ENCODE peak calls at places on chromosome 17, in four cellular contexts. One of them, this sample, is unnamed.
A peak's percentile ranks its signal among the peaks of the same experiment; 100 is the strongest.

GRCh38 chr17:2797226-2797625 is 988 bp downstream of the RAP1GAP2 start:
- DNase-seq in EL: no peak
- DNase-seq in effector CD4-positive, alpha-beta T cell: no peak
- DNase-seq in ascending aorta: no peak
- DNase-seq in this sample: no peak

GRCh38 chr17:5897320-5897911 is 172.8 kb upstream of the WSCD1 start:
- DNase-seq in effector CD4-positive, alpha-beta T cell: no peak
- DNase-seq in EL: no peak
- DNase-seq in ascending aorta: no peak
- DNase-seq in this sample: peak; percentile 42

GRCh38 chr17:50426814-50427787 is 1.1 kb downstream of the ACSF2 start:
- DNase-seq in EL: peak; percentile 51
- DNase-seq in ascending aorta: no peak
- DNase-seq in effector CD4-positive, alpha-beta T cell: no peak
- DNase-seq in this sample: peak; percentile 43

GRCh38 chr17:77571141-77571540 is 387.4 kb upstream of the TNRC6C start:
- DNase-seq in EL: no peak
- DNase-seq in effector CD4-positive, alpha-beta T cell: no peak
- DNase-seq in ascending aorta: peak; percentile 56
- DNase-seq in this sample: no peak

GRCh38 chr17:5210091-5210490 is 18.4 kb upstream of the ZNF594 start:
- DNase-seq in EL: no peak
- DNase-seq in ascending aorta: no peak
- DNase-seq in effector CD4-positive, alpha-beta T cell: no peak
- DNase-seq in this sample: no peak

GRCh38 chr17:42817866-42818265 is 6.2 kb downstream of the BECN1 start:
- DNase-seq in EL: peak; percentile 77
- DNase-seq in effector CD4-positive, alpha-beta T cell: no peak
- DNase-seq in ascending aorta: no peak
- DNase-seq in this sample: no peak

GRCh38 chr17:42405963-42406495 is 17.0 kb downstream of the CAVIN1 start:
- DNase-seq in EL: peak; percentile 60
- DNase-seq in effector CD4-positive, alpha-beta T cell: peak; percentile 72
- DNase-seq in ascending aorta: peak; percentile 91
- DNase-seq in this sample: peak; percentile 83

GRCh38 chr17:14919580-14920160 is 345.5 kb downstream of the PMP22 start:
- DNase-seq in EL: no peak
- DNase-seq in ascending aorta: no peak
- DNase-seq in effector CD4-positive, alpha-beta T cell: no peak
- DNase-seq in this sample: no peak

GRCh38 chr17:62630365-62631085 is 3.1 kb downstream of the MRC2 start:
- DNase-seq in EL: peak; percentile 50
- DNase-seq in ascending aorta: peak; percentile 65
- DNase-seq in effector CD4-positive, alpha-beta T cell: no peak
- DNase-seq in this sample: no peak

GRCh38 chr17:30332057-30332542 is 1.8 kb downstream of the TMIGD1 start:
- DNase-seq in effector CD4-positive, alpha-beta T cell: peak; percentile 34
- DNase-seq in EL: peak; percentile 73
- DNase-seq in ascending aorta: no peak
- DNase-seq in this sample: no peak